ENCODE peak calls at places on chromosomes 5 and 9, in five cellular contexts. One of them, this sample, is unnamed.

GRCh38 chr9:127667127-127667844 is 39.5 kb upstream of the CFAP157 start:
- DNase-seq in endothelial cell: no peak
- DNase-seq in HFF-Myc: no peak
- DNase-seq in choroid plexus epithelial cell: no peak
- DNase-seq in GM12864: no peak
- DNase-seq in this sample: no peak

GRCh38 chr9:101995231-101995630 is 256.8 kb upstream of the GRIN3A start:
- DNase-seq in endothelial cell: no peak
- DNase-seq in choroid plexus epithelial cell: peak; percentile 35
- DNase-seq in GM12864: no peak
- DNase-seq in HFF-Myc: no peak
- DNase-seq in this sample: no peak

GRCh38 chr9:119811030-119811429 is 441.8 kb upstream of the BRINP1 start:
- DNase-seq in HFF-Myc: no peak
- DNase-seq in GM12864: no peak
- DNase-seq in choroid plexus epithelial cell: peak; percentile 1
- DNase-seq in endothelial cell: no peak
- DNase-seq in this sample: no peak

GRCh38 chr9:16246785-16247184 is 623.7 kb downstream of the BNC2 start:
- DNase-seq in endothelial cell: no peak
- DNase-seq in choroid plexus epithelial cell: no peak
- DNase-seq in HFF-Myc: no peak
- DNase-seq in GM12864: no peak
- DNase-seq in this sample: no peak

GRCh38 chr5:157582731-157583580 is 7.4 kb upstream of the ADAM19 start:
- DNase-seq in choroid plexus epithelial cell: no peak
- DNase-seq in HFF-Myc: no peak
- DNase-seq in endothelial cell: no peak
- DNase-seq in GM12864: no peak
- DNase-seq in this sample: no peak

GRCh38 chr9:68560131-68560844 is 19.6 kb upstream of the TMEM252 start:
- DNase-seq in choroid plexus epithelial cell: peak; percentile 96
- DNase-seq in endothelial cell: peak; percentile 63
- DNase-seq in GM12864: no peak
- DNase-seq in HFF-Myc: no peak
- DNase-seq in this sample: peak; percentile 46

GRCh38 chr5:177402271-177403043 is 2.0 kb upstream of the PFN3 start:
- DNase-seq in HFF-Myc: no peak
- DNase-seq in choroid plexus epithelial cell: peak; percentile 65
- DNase-seq in GM12864: no peak
- DNase-seq in endothelial cell: peak; percentile 61
- DNase-seq in this sample: peak; percentile 85

GRCh38 chr9:137168907-137169763 is 716 bp downstream of the LRRC26 start:
- DNase-seq in endothelial cell: peak; percentile 34
- DNase-seq in HFF-Myc: no peak
- DNase-seq in choroid plexus epithelial cell: peak; percentile 50
- DNase-seq in GM12864: no peak
- DNase-seq in this sample: peak; percentile 84

GRCh38 chr5:97000391-97000790 is 64.5 kb downstream of the LNPEP start:
- DNase-seq in endothelial cell: no peak
- DNase-seq in GM12864: no peak
- DNase-seq in HFF-Myc: no peak
- DNase-seq in choroid plexus epithelial cell: no peak
- DNase-seq in this sample: no peak

GRCh38 chr5:149915392-149916260 is 29.0 kb downstream of the PDE6A start:
- DNase-seq in HFF-Myc: no peak
- DNase-seq in choroid plexus epithelial cell: peak; percentile 81
- DNase-seq in endothelial cell: no peak
- DNase-seq in GM12864: no peak
- DNase-seq in this sample: no peak

GRCh38 chr9:110619831-110620230 is 40.3 kb upstream of the SVEP1 start:
- DNase-seq in choroid plexus epithelial cell: peak; percentile 28
- DNase-seq in GM12864: no peak
- DNase-seq in endothelial cell: no peak
- DNase-seq in HFF-Myc: no peak
- DNase-seq in this sample: no peak

GRCh38 chr9:126669108-126669507 is 55.4 kb downstream of the LMX1B start:
- DNase-seq in GM12864: no peak
- DNase-seq in endothelial cell: no peak
- DNase-seq in HFF-Myc: no peak
- DNase-seq in choroid plexus epithelial cell: no peak
- DNase-seq in this sample: no peak

GRCh38 chr5:168681556-168682183 is 102.5 kb upstream of the PANK3 start:
- DNase-seq in choroid plexus epithelial cell: peak; percentile 55
- DNase-seq in HFF-Myc: no peak
- DNase-seq in GM12864: no peak
- DNase-seq in endothelial cell: no peak
- DNase-seq in this sample: no peak

GRCh38 chr5:172082180-172082579 is 75.7 kb upstream of the FBXW11 start:
- DNase-seq in HFF-Myc: no peak
- DNase-seq in endothelial cell: no peak
- DNase-seq in choroid plexus epithelial cell: no peak
- DNase-seq in GM12864: no peak
- DNase-seq in this sample: no peak

GRCh38 chr5:2158767-2159166 is 276.0 kb upstream of the IRX4 start:
- DNase-seq in choroid plexus epithelial cell: peak; percentile 52
- DNase-seq in endothelial cell: no peak
- DNase-seq in HFF-Myc: no peak
- DNase-seq in GM12864: no peak
- DNase-seq in this sample: no peak

GRCh38 chr9:128540630-128541355 is 11.6 kb upstream of the SPTAN1 start:
- DNase-seq in GM12864: no peak
- DNase-seq in endothelial cell: no peak
- DNase-seq in HFF-Myc: no peak
- DNase-seq in choroid plexus epithelial cell: peak; percentile 47
- DNase-seq in this sample: no peak

GRCh38 chr5:149452665-149453617 is 73.8 kb upstream of the IL17B start:
- DNase-seq in HFF-Myc: no peak
- DNase-seq in GM12864: no peak
- DNase-seq in choroid plexus epithelial cell: peak; percentile 96
- DNase-seq in endothelial cell: no peak
- DNase-seq in this sample: no peak

GRCh38 chr9:134381671-134382505 is 55.6 kb downstream of the RXRA start:
- DNase-seq in GM12864: no peak
- DNase-seq in HFF-Myc: no peak
- DNase-seq in choroid plexus epithelial cell: peak; percentile 29
- DNase-seq in endothelial cell: peak; percentile 27
- DNase-seq in this sample: peak; percentile 78

GRCh38 chr9:99039388-99040182 is 65.3 kb upstream of the TGFBR1 start:
- DNase-seq in HFF-Myc: no peak
- DNase-seq in GM12864: no peak
- DNase-seq in endothelial cell: no peak
- DNase-seq in choroid plexus epithelial cell: no peak
- DNase-seq in this sample: no peak

GRCh38 chr9:130835441-130836298 is 616 bp downstream of the ABL1 start:
- DNase-seq in GM12864: no peak
- DNase-seq in endothelial cell: peak; percentile 32
- DNase-seq in choroid plexus epithelial cell: peak; percentile 55
- DNase-seq in HFF-Myc: no peak
- DNase-seq in this sample: peak; percentile 76

DNA sequence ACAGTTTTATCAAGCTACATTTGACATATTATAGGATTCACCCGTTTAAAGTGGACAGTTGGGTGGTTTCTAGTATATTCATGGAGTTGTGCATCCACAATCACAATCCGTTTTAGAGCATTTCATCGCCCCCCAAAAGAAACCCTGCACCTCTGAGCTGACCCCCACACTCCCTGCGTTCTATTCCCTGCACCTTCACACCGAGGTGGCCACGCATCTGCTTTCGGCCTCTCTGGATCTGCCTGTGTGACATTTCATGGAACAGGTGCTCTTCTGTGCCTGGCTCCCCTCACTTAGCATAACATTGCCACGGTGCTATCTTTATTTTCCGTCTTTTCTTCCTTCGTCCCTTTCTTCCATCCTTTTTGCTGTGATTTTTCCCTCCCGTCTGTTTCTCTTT is 32.7 kb downstream of the HRH2 start:
- DNase-seq in GM12864: no peak
- DNase-seq in choroid plexus epithelial cell: no peak
- DNase-seq in HFF-Myc: no peak
- DNase-seq in endothelial cell: no peak
- DNase-seq in this sample: no peak
- TF ChIP-seq CTCF in GM12864: no peak
- TF ChIP-seq CTCF in choroid plexus epithelial cell: no peak
- TF ChIP-seq CTCF in HFF-Myc: no peak
- TF ChIP-seq CTCF in endothelial cell: no peak
- TF ChIP-seq CTCF in this sample: no peak

DNA sequence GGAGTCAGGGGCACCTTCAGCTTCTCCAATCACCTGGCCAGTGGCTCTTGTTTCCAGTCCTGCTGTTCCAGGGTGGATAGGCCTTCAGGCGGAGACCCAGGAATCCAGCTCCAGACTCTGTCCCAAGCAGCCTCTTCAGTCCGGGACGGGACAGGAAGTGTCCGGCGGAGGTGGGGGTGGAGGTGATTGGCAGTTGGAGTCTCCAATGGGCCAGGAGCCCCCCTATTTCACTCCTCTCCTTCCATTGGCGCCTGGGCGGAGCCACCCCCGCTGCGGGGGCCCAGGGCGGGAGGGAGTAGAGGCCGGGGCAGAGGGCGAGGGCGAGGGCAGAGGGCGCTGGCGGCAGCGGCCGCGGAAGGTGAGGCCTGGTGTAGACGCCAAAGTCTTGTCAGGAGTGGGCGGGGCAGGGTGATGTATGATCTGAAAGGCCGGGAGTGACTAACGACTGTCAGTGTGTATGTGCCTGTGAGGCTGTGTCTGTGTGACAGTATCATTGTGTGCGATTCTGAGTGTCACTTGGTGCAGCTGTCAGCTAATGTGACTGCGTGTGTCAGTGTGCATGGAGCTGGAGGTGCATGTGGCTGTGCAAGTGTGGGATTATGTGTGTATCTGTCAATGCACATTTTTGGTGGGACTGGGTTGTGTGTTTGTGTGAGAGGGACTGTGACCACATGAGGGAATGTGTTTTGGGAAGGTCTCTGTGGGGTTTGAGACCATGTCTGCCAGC is at the start of gene IL11RA:
- DNase-seq in HFF-Myc: no peak
- DNase-seq in GM12864: no peak
- DNase-seq in choroid plexus epithelial cell: peak; percentile 83
- DNase-seq in endothelial cell: peak; percentile 74
- DNase-seq in this sample: no peak
- TF ChIP-seq CTCF in HFF-Myc: no peak
- TF ChIP-seq CTCF in GM12864: no peak
- TF ChIP-seq CTCF in choroid plexus epithelial cell: no peak
- TF ChIP-seq CTCF in endothelial cell: no peak
- TF ChIP-seq CTCF in this sample: no peak

DNA sequence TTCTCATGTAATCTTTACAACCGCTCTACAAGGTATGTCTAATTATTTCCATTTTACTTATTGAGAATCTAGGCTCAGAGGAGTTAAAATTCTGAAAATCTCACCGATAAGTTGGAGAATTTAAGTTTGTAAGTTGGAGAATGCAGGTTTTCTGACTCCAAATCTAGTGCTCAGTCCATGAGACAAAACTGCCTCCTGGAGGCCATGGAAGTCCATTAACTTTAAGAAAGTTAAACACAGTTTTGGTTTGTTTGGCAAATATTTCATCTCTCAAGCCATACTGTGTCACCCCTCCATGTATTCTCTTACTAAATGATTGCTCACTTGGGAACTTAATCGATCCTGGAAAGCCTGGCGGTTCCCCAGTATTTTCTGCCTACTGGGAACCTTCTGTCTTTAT is 52.6 kb downstream of the INIP start:
- DNase-seq in HFF-Myc: no peak
- DNase-seq in endothelial cell: no peak
- DNase-seq in GM12864: no peak
- DNase-seq in choroid plexus epithelial cell: peak; percentile 63
- DNase-seq in this sample: peak; percentile 21
- TF ChIP-seq CTCF in HFF-Myc: peak; percentile 26
- TF ChIP-seq CTCF in endothelial cell: no peak
- TF ChIP-seq CTCF in GM12864: peak; percentile 26
- TF ChIP-seq CTCF in choroid plexus epithelial cell: peak; percentile 62
- TF ChIP-seq CTCF in this sample: no peak

GRCh38 chr9:77977210-77977611 is 54.4 kb downstream of the GNAQ start:
- DNase-seq in GM12864: peak; percentile 1
- DNase-seq in endothelial cell: peak; percentile 74
- DNase-seq in choroid plexus epithelial cell: peak; percentile 95
- DNase-seq in HFF-Myc: no peak
- DNase-seq in this sample: peak; percentile 21
- TF ChIP-seq CTCF in GM12864: peak; percentile 32
- TF ChIP-seq CTCF in endothelial cell: peak; percentile 70
- TF ChIP-seq CTCF in choroid plexus epithelial cell: peak; percentile 86
- TF ChIP-seq CTCF in HFF-Myc: peak; percentile 48
- TF ChIP-seq CTCF in this sample: no peak

DNA sequence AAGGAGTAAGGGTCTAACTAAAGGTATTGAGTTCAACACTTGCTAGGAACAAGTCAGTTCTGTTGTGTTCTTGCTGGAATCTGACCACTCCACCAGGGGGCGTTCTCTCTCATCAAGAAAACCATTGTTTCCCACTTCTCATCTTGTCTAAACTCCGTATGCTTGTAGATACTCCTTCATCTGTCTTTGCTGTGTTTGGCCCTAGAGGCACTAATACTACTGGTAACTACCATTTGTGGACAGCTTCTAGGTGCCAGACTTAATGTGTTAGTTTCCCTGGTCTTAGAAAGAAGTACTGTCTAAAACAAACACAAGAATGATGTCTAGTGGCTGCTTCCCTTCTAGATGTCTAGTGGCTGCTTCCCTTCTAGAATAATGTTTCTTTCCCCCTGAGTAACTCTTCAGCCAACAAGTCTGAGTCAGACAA is 18.7 kb upstream of the PTPDC1 start:
- DNase-seq in endothelial cell: peak; percentile 75
- DNase-seq in choroid plexus epithelial cell: peak; percentile 97
- DNase-seq in HFF-Myc: peak; percentile 64
- DNase-seq in GM12864: peak; percentile 60
- DNase-seq in this sample: peak; percentile 66
- TF ChIP-seq CTCF in endothelial cell: peak; percentile 87
- TF ChIP-seq CTCF in choroid plexus epithelial cell: peak; percentile 89
- TF ChIP-seq CTCF in HFF-Myc: peak; percentile 83
- TF ChIP-seq CTCF in GM12864: peak; percentile 88
- TF ChIP-seq CTCF in this sample: peak; percentile 59